ENCODE peak calls at places on chromosomes 3 and 15, in four cellular contexts. J is H1, S is HepG2, I is SK-N-SH. V is an unnamed sample.

GRCh38 chr3:169146112-169146665 is 517.3 kb downstream of the MECOM start:
- DNase-seq in J (no peak), S (no peak), I (no peak), V (no peak)

GRCh38 chr3:23320586-23321570 is 117.8 kb downstream of the UBE2E2 start:
- DNase-seq in J (no peak), S (no peak), I (no peak), V (no peak)

GRCh38 chr15:79896131-79896633 is 632 bp downstream of the MTHFS start:
- DNase-seq in J (no peak), S (peak), I (no peak), V (no peak)

GRCh38 chr3:184099806-184100686 is 3.2 kb downstream of the HTR3E start:
- DNase-seq in J (no peak), S (no peak), I (no peak), V (no peak)

GRCh38 chr3:172522871-172523818 is at the start of gene TNFSF10:
- DNase-seq in J (no peak), S (peak), I (no peak), V (no peak)

GRCh38 chr15:51833782-51834181 is 4.3 kb downstream of the TMOD3 start:
- DNase-seq in J (no peak), S (no peak), I (no peak), V (no peak)

GRCh38 chr3:189766416-189766815 is 135.2 kb downstream of the TP63 start:
- DNase-seq in J (no peak), S (no peak), I (no peak), V (no peak)

GRCh38 chr15:30992465-30992864 is 1.0 kb upstream of the MTMR10 start:
- DNase-seq in J (no peak), S (peak), I (no peak), V (no peak)

GRCh38 chr3:32148356-32148755 is 41.9 kb downstream of the GPD1L start:
- DNase-seq in J (no peak), S (no peak), I (no peak), V (no peak)

GRCh38 chr3:55488398-55489055 is 1.4 kb upstream of the WNT5A start:
- DNase-seq in J (no peak), S (no peak), I (peak), V (no peak)

GRCh38 chr3:65436580-65436979 is 602.1 kb downstream of the MAGI1 start:
- DNase-seq in J (no peak), S (peak), I (peak), V (no peak)

GRCh38 chr3:39528844-39529243 is 61.4 kb downstream of the MOBP start:
- DNase-seq in J (no peak), S (no peak), I (no peak), V (no peak)

GRCh38 chr3:185976977-185977678 is 39.3 kb upstream of the TRA2B start:
- DNase-seq in J (peak), S (peak), I (peak), V (peak)

GRCh38 chr3:62249855-62250543 is 123.4 kb downstream of the FEZF2 start:
- DNase-seq in J (no peak), S (no peak), I (peak), V (no peak)

GRCh38 chr3:62242846-62243245 is 130.5 kb downstream of the FEZF2 start:
- DNase-seq in J (no peak), S (no peak), I (no peak), V (no peak)

GRCh38 chr3:62248831-62249776 is 124.2 kb downstream of the FEZF2 start:
- DNase-seq in J (no peak), S (no peak), I (no peak), V (no peak)

GRCh38 chr3:62246094-62246493 is 127.3 kb downstream of the FEZF2 start:
- DNase-seq in J (no peak), S (no peak), I (no peak), V (no peak)

GRCh38 chr3:62246985-62247384 is 126.4 kb downstream of the FEZF2 start:
- DNase-seq in J (no peak), S (no peak), I (no peak), V (no peak)
- TF ChIP-seq RAD21 in J (no peak), S (no peak), I (no peak), V (no peak)

DNA sequence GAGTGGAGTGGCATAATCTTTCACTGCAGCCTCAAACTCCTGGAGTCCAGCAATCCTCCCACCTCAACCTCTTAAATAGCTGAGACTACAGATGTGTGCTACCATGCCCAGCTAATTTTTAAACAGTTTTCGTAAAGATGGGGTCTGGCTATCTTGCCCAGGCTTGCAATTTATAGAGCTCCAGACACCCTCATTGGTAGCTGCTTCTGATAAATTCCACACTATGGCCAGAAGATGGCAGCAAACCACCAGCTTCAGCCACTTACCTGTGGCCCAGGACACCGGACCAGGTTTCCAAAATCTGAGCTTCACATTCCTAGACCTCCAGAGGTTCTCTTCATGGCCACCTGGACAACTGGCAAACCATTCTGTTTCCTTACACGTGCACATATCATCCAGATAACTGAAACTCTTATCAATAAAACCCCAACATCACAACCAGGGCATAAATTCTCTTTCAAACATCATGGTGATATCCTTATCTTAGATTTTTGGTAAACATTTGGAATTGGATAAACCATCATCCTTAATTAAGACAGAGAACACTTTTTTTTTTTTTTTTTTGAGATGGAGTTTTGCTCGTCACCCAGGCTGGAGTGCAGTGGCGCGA is 28.9 kb downstream of the FBXW12 start:
- DNase-seq in J (peak), S (peak), I (peak), V (peak)
- TF ChIP-seq POLR2AphosphoS5 in J (no peak), S (no peak), I (no peak), V (no peak)

DNA sequence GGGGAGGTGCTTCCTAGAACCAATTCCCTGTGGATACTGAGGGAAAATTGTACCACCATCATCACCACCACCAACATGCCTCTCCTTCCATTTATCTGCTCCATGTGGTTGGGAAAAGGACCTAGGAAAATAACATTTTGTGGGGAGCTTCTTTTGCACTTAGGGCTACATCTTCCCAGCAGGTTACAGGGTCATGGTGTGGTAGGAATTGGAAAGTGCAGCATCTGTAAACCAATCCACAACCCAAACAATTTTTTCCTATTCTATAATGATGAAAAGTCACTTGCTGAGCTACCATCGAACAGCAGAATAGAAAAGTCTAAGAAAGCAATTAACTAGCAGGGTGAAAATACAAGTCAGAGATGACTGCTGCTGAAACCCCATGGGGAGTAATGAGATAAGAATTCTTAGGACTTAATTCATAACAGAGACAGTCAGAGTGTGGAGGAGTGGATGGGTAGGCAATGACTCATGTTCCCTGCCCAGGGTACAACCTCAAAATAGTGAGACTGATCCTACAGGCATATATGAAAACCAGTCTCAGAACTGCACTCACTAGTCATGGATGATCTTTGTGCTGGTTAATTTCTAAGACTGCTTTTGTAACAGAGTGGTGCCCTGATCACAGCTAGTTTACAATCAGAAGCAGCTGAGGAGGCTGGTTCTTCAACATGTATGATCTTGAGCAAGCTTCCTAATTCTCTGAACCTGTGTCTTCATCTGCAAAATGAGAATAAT is 38.1 kb upstream of the LEKR1 start:
- DNase-seq in J (no peak), S (no peak), I (peak), V (peak)
- TF ChIP-seq RAD21 in J (no peak), S (no peak), I (peak), V (no peak)

DNA sequence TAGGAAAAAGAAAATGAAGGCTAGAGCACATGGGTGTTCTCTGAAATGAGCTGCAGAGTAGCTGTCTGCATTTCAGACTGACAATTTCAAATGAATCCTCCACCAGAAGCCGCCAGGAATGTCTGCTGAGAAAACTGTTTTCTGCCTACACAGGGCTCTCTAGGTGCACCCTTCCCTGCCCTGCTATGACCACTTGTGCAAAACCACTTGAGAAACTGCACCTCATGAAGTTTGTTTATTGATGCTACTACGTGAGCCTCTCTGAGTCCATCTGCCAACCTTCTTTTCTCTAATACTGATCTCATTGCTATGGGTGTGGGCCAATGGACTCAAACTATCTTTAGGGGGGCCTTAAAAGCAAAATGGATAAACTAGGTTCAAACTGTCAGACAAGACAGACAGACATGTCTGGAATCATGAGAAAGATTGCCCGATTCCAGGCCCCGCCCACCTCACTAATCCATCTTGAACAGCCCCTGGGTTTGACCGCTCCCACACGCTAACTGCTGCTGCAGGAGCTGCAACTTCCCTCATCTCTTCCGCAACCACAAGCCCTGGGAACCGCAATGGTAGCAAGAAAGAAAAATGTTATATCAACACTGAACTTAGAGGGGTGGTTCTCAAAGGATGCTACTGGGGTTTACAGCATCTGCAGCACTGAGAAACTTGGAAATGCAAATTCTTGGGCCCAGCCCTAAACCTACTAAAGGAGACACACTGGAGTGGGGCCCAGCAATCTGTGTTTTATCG is 9.0 kb upstream of the CD47 start:
- DNase-seq in J (no peak), S (no peak), I (no peak), V (no peak)
- TF ChIP-seq POLR2AphosphoS5 in J (no peak), S (no peak), I (no peak), V (no peak)

DNA sequence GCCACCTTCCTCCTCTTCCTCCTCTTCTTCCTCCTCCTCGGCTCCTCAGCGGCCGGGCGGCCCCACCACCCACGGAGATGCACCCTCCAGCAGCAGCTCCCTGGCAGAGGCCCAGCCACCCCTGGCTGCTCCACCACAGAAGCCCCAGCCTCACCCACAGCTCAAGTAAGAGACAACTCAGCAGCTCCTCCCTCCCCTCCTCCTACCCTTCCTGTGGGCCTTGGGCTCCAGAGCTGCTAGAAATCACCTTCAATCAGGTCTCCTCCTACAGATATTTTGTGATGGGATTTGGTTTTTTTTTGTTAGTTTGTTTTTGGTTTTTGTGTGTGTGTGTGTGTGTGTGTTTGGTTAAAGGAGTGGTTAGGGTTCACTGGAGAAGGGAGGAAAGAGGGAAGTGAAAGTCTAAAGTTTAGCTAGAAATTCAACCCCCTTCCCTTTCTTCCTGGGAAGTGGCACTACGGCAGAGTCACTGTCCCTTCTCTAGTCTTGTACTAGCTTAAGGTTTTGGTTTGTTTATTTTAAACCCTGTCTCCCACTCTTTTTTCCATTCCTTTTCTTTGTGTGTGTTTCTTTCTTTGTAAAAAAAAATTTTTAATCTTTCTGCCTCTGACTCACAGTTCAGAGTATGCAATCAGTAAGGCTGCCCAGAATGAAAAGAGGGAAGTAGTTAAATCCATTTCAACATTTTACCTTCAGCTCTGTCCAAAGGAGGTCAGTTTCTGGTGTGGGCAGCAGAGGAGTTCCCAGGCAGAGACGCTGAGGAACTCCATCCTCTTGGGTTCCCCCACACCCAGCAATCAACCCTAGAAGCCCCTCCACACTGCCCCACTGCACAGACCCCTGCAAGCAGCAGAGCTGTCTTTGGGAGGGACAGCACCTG is 29.0 kb upstream of the TIMP4 start:
- DNase-seq in J (no peak), S (no peak), I (no peak), V (no peak)
- TF ChIP-seq RAD21 in J (no peak), S (no peak), I (no peak), V (no peak)